ENCODE peak calls at places on chromosome X, in ten cellular contexts. One of them, this sample, is unnamed.

GRCh38 chrX:66633541-66633940 is 5.3 kb downstream of the EDA2R start:
- DNase-seq in foreskin fibroblast: peak
- DNase-seq in choroid plexus epithelial cell: peak
- DNase-seq in SK-N-SH: no peak
- DNase-seq in HCT116: no peak
- DNase-seq in fibroblast of mammary gland: peak
- DNase-seq in spleen: no peak
- DNase-seq in DND-41: no peak
- DNase-seq in cardiac fibroblast: peak
- DNase-seq in MM.1S: no peak
- DNase-seq in this sample: peak

GRCh38 chrX:120791013-120791643 is 84.5 kb downstream of the CT47B1 start:
- DNase-seq in foreskin fibroblast: peak
- DNase-seq in choroid plexus epithelial cell: peak
- DNase-seq in SK-N-SH: no peak
- DNase-seq in HCT116: peak
- DNase-seq in fibroblast of mammary gland: peak
- DNase-seq in spleen: no peak
- DNase-seq in DND-41: no peak
- DNase-seq in cardiac fibroblast: peak
- DNase-seq in MM.1S: no peak
- DNase-seq in this sample: peak

GRCh38 chrX:153378607-153379006 is 22.5 kb downstream of the PNMA6E start:
- DNase-seq in foreskin fibroblast: no peak
- DNase-seq in choroid plexus epithelial cell: no peak
- DNase-seq in SK-N-SH: no peak
- DNase-seq in HCT116: no peak
- DNase-seq in fibroblast of mammary gland: no peak
- DNase-seq in spleen: no peak
- DNase-seq in DND-41: no peak
- DNase-seq in cardiac fibroblast: no peak
- DNase-seq in MM.1S: no peak
- DNase-seq in this sample: no peak

GRCh38 chrX:113512700-113513395 is 672.2 kb upstream of the AMOT start:
- DNase-seq in foreskin fibroblast: peak
- DNase-seq in choroid plexus epithelial cell: peak
- DNase-seq in SK-N-SH: no peak
- DNase-seq in HCT116: peak
- DNase-seq in fibroblast of mammary gland: peak
- DNase-seq in spleen: no peak
- DNase-seq in DND-41: no peak
- DNase-seq in cardiac fibroblast: peak
- DNase-seq in MM.1S: no peak
- DNase-seq in this sample: peak

GRCh38 chrX:151702741-151703352 is 7.6 kb downstream of the PRRG3 start:
- DNase-seq in foreskin fibroblast: no peak
- DNase-seq in choroid plexus epithelial cell: no peak
- DNase-seq in SK-N-SH: no peak
- DNase-seq in HCT116: no peak
- DNase-seq in fibroblast of mammary gland: no peak
- DNase-seq in spleen: no peak
- DNase-seq in DND-41: no peak
- DNase-seq in cardiac fibroblast: no peak
- DNase-seq in MM.1S: no peak
- DNase-seq in this sample: no peak

GRCh38 chrX:24034485-24034884 is 7.5 kb upstream of the KLHL15 start:
- DNase-seq in foreskin fibroblast: no peak
- DNase-seq in choroid plexus epithelial cell: no peak
- DNase-seq in SK-N-SH: no peak
- DNase-seq in HCT116: no peak
- DNase-seq in fibroblast of mammary gland: no peak
- DNase-seq in spleen: no peak
- DNase-seq in DND-41: no peak
- DNase-seq in cardiac fibroblast: no peak
- DNase-seq in MM.1S: no peak
- DNase-seq in this sample: no peak

GRCh38 chrX:39725928-39726619 is 371.7 kb downstream of the BCOR start:
- DNase-seq in foreskin fibroblast: peak
- DNase-seq in choroid plexus epithelial cell: peak
- DNase-seq in SK-N-SH: peak
- DNase-seq in HCT116: no peak
- DNase-seq in fibroblast of mammary gland: peak
- DNase-seq in spleen: no peak
- DNase-seq in DND-41: no peak
- DNase-seq in cardiac fibroblast: peak
- DNase-seq in MM.1S: no peak
- DNase-seq in this sample: peak

GRCh38 chrX:125205084-125205917 is 114.4 kb upstream of the TEX13C start:
- DNase-seq in foreskin fibroblast: no peak
- DNase-seq in choroid plexus epithelial cell: peak
- DNase-seq in SK-N-SH: peak
- DNase-seq in HCT116: no peak
- DNase-seq in fibroblast of mammary gland: peak
- DNase-seq in spleen: peak
- DNase-seq in DND-41: no peak
- DNase-seq in cardiac fibroblast: no peak
- DNase-seq in MM.1S: no peak
- DNase-seq in this sample: no peak

GRCh38 chrX:129723511-129723910 is 15.3 kb upstream of the XPNPEP2 start:
- DNase-seq in foreskin fibroblast: no peak
- DNase-seq in choroid plexus epithelial cell: no peak
- DNase-seq in SK-N-SH: no peak
- DNase-seq in HCT116: no peak
- DNase-seq in fibroblast of mammary gland: no peak
- DNase-seq in spleen: no peak
- DNase-seq in DND-41: no peak
- DNase-seq in cardiac fibroblast: no peak
- DNase-seq in MM.1S: no peak
- DNase-seq in this sample: no peak

GRCh38 chrX:137926090-137926489 is 360.2 kb downstream of the ZIC3 start:
- DNase-seq in foreskin fibroblast: no peak
- DNase-seq in choroid plexus epithelial cell: peak
- DNase-seq in SK-N-SH: peak
- DNase-seq in HCT116: no peak
- DNase-seq in fibroblast of mammary gland: no peak
- DNase-seq in spleen: no peak
- DNase-seq in DND-41: peak
- DNase-seq in cardiac fibroblast: no peak
- DNase-seq in MM.1S: peak
- DNase-seq in this sample: no peak

GRCh38 chrX:94758130-94758529 is 1084.1 kb downstream of the FAM133A start:
- DNase-seq in foreskin fibroblast: no peak
- DNase-seq in choroid plexus epithelial cell: no peak
- DNase-seq in SK-N-SH: no peak
- DNase-seq in HCT116: no peak
- DNase-seq in fibroblast of mammary gland: no peak
- DNase-seq in spleen: no peak
- DNase-seq in DND-41: no peak
- DNase-seq in cardiac fibroblast: no peak
- DNase-seq in MM.1S: no peak
- DNase-seq in this sample: no peak

GRCh38 chrX:63350551-63350950 is 581 bp downstream of the SPIN4 start:
- DNase-seq in foreskin fibroblast: no peak
- DNase-seq in choroid plexus epithelial cell: no peak
- DNase-seq in SK-N-SH: peak
- DNase-seq in HCT116: no peak
- DNase-seq in fibroblast of mammary gland: peak
- DNase-seq in spleen: peak
- DNase-seq in DND-41: peak
- DNase-seq in cardiac fibroblast: peak
- DNase-seq in MM.1S: peak
- DNase-seq in this sample: peak

DNA sequence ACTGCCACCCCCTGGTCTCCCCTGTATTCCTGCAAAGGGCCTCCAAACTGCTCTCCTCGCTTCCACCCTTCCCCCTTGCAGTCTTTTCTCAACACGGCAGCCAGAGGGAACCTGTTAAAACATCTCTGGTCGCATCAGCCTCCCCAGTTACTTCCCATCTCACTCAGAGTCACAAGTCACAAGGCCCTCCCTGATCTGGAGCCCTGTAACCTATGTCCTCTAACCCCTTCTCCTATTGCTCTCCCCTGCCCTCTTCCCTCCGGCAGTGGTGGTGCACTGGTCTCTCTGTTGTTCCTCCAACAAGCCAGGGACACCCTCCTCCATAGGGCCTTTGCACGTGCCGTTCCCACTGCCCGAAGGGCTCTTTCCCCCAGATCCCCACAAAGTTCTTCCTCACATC is 73.2 kb downstream of the SH3KBP1 start:
- DNase-seq in foreskin fibroblast: no peak
- DNase-seq in choroid plexus epithelial cell: no peak
- DNase-seq in SK-N-SH: no peak
- DNase-seq in HCT116: no peak
- DNase-seq in fibroblast of mammary gland: no peak
- DNase-seq in spleen: no peak
- DNase-seq in DND-41: peak
- DNase-seq in cardiac fibroblast: no peak
- DNase-seq in MM.1S: no peak
- DNase-seq in this sample: no peak
- TF ChIP-seq CTCF in foreskin fibroblast: no peak
- TF ChIP-seq CTCF in choroid plexus epithelial cell: no peak
- TF ChIP-seq CTCF in SK-N-SH: no peak
- TF ChIP-seq CTCF in HCT116: no peak
- TF ChIP-seq CTCF in fibroblast of mammary gland: no peak
- TF ChIP-seq CTCF in spleen: peak
- TF ChIP-seq CTCF in DND-41: peak
- TF ChIP-seq CTCF in cardiac fibroblast: no peak
- TF ChIP-seq CTCF in MM.1S: no peak
- TF ChIP-seq CTCF in this sample: no peak

GRCh38 chrX:16946971-16947562 is 609 bp downstream of the REPS2 start:
- DNase-seq in foreskin fibroblast: no peak
- DNase-seq in choroid plexus epithelial cell: no peak
- DNase-seq in SK-N-SH: no peak
- DNase-seq in HCT116: no peak
- DNase-seq in fibroblast of mammary gland: no peak
- DNase-seq in spleen: peak
- DNase-seq in DND-41: no peak
- DNase-seq in cardiac fibroblast: no peak
- DNase-seq in MM.1S: no peak
- DNase-seq in this sample: no peak

GRCh38 chrX:16950423-16950822 is 4.0 kb downstream of the REPS2 start:
- DNase-seq in foreskin fibroblast: no peak
- DNase-seq in choroid plexus epithelial cell: no peak
- DNase-seq in SK-N-SH: no peak
- DNase-seq in HCT116: no peak
- DNase-seq in fibroblast of mammary gland: no peak
- DNase-seq in spleen: no peak
- DNase-seq in DND-41: no peak
- DNase-seq in cardiac fibroblast: no peak
- DNase-seq in MM.1S: no peak
- DNase-seq in this sample: no peak

DNA sequence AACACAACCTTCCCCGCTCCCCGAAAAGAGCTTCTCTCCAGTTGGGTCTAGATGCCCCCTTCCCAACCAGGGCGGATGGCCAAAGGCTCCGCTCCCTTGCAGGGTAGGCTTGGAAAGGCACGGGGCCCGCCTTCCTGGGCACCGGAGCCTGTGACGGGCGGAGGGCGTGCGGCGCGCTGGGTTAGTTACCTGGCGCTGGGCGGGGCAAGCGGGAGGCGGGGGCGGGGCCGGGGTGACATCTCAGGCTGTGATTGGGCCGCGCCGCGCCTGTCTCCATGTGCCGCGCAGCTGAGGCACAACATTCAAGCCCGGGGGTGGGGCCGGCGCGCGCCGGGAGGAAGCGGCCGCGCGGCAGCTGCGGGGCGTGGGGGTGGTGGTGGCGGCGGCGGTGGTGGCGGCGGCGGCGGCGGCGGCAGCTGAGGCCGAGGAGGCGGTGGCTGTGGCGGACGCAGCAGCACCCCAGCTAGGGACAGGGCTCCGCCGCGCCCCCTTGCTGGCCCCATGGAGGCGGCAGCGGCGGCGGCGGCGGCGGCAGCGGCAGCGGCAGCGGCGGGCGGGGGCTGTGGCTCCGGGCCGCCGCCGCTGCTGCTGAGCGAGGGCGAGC is at the start of gene REPS2:
- DNase-seq in foreskin fibroblast: peak
- DNase-seq in choroid plexus epithelial cell: peak
- DNase-seq in SK-N-SH: peak
- DNase-seq in HCT116: peak
- DNase-seq in fibroblast of mammary gland: peak
- DNase-seq in spleen: peak
- DNase-seq in DND-41: no peak
- DNase-seq in cardiac fibroblast: peak
- DNase-seq in MM.1S: peak
- DNase-seq in this sample: peak
- H3K4me3 ChIP-seq in foreskin fibroblast: peak
- H3K4me3 ChIP-seq in choroid plexus epithelial cell: peak
- H3K4me3 ChIP-seq in SK-N-SH: peak
- H3K4me3 ChIP-seq in HCT116: peak
- H3K4me3 ChIP-seq in fibroblast of mammary gland: peak
- H3K4me3 ChIP-seq in spleen: peak
- H3K4me3 ChIP-seq in DND-41: no peak
- H3K4me3 ChIP-seq in cardiac fibroblast: peak
- H3K4me3 ChIP-seq in MM.1S: peak
- H3K4me3 ChIP-seq in this sample: peak

GRCh38 chrX:148535639-148536038 is 35.2 kb downstream of the AFF2 start:
- DNase-seq in foreskin fibroblast: peak
- DNase-seq in choroid plexus epithelial cell: no peak
- DNase-seq in SK-N-SH: no peak
- DNase-seq in HCT116: no peak
- DNase-seq in fibroblast of mammary gland: no peak
- DNase-seq in spleen: no peak
- DNase-seq in DND-41: no peak
- DNase-seq in cardiac fibroblast: no peak
- DNase-seq in MM.1S: no peak
- DNase-seq in this sample: no peak

DNA sequence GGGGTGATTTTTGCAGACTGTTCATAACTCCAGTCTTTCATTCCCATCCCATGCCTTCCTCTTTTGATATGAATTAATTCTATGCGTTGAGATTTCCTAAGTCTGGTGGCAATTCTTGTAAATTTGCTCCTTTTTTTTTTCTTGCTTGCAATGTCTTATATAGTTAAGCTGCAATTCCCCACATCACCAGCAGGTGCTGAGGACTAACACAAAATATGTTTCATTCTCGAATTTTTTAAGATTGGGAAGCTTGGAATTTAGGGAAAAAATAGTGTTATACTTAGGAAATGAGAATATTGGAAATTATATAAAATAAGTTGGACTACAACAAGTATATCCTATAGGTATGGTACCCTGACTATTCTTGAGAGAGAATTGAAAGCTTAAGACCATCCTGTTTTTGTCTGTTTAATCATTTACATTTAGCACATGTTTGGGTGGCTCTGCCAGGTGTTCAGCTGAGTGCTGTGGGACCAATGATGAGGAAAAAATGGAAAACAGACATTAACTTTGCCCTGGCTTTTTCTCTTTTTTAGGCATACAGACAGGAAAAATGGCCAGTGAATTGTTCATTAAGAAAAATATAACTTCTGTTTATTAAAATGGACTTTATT is 30.2 kb downstream of the AFF2 start:
- DNase-seq in foreskin fibroblast: peak
- DNase-seq in choroid plexus epithelial cell: peak
- DNase-seq in SK-N-SH: no peak
- DNase-seq in HCT116: no peak
- DNase-seq in fibroblast of mammary gland: peak
- DNase-seq in spleen: no peak
- DNase-seq in DND-41: peak
- DNase-seq in cardiac fibroblast: peak
- DNase-seq in MM.1S: peak
- DNase-seq in this sample: peak
- TF ChIP-seq CTCF in foreskin fibroblast: peak
- TF ChIP-seq CTCF in choroid plexus epithelial cell: peak
- TF ChIP-seq CTCF in SK-N-SH: peak
- TF ChIP-seq CTCF in HCT116: peak
- TF ChIP-seq CTCF in fibroblast of mammary gland: peak
- TF ChIP-seq CTCF in spleen: peak
- TF ChIP-seq CTCF in DND-41: peak
- TF ChIP-seq CTCF in cardiac fibroblast: peak
- TF ChIP-seq CTCF in MM.1S: peak
- TF ChIP-seq CTCF in this sample: peak

GRCh38 chrX:109709129-109709631 is 23.9 kb downstream of the ACSL4 start:
- DNase-seq in foreskin fibroblast: peak
- DNase-seq in choroid plexus epithelial cell: peak
- DNase-seq in SK-N-SH: no peak
- DNase-seq in HCT116: peak
- DNase-seq in fibroblast of mammary gland: peak
- DNase-seq in spleen: no peak
- DNase-seq in DND-41: no peak
- DNase-seq in cardiac fibroblast: peak
- DNase-seq in MM.1S: peak
- DNase-seq in this sample: peak
- H3K4me3 ChIP-seq in foreskin fibroblast: no peak
- H3K4me3 ChIP-seq in choroid plexus epithelial cell: no peak
- H3K4me3 ChIP-seq in SK-N-SH: no peak
- H3K4me3 ChIP-seq in HCT116: no peak
- H3K4me3 ChIP-seq in fibroblast of mammary gland: no peak
- H3K4me3 ChIP-seq in spleen: no peak
- H3K4me3 ChIP-seq in DND-41: no peak
- H3K4me3 ChIP-seq in cardiac fibroblast: no peak
- H3K4me3 ChIP-seq in MM.1S: no peak
- H3K4me3 ChIP-seq in this sample: no peak

This sample was measured in fibroblast of the aortic adventitia.